ENCODE peak calls at places on chromosomes 16 and 17, in five cellular contexts. D, M, P, X and F are unnamed samples.
A peak's percentile ranks its signal among the peaks of the same experiment; 100 is the strongest.

GRCh38 chr17:65538679-65539529 is 22.5 kb downstream of the AXIN2 start:
- DNase-seq in D (no peak), M (no peak), P (no peak), X (no peak), F (no peak)

GRCh38 chr17:10183931-10184930 is 14.2 kb downstream of the GAS7 start:
- DNase-seq in D (no peak), M (no peak), P (peak; percentile 31), X (no peak), F (no peak)

GRCh38 chr16:50553731-50554360 is 5.7 kb downstream of the NKD1 start:
- DNase-seq in D (no peak), M (no peak), P (no peak), X (no peak), F (no peak)

GRCh38 chr16:67372664-67373063 is 20.6 kb downstream of the TPPP3 start:
- DNase-seq in D (no peak), M (no peak), P (no peak), X (no peak), F (no peak)

GRCh38 chr16:53207810-53208752 is 153.3 kb downstream of the CHD9 start:
- DNase-seq in D (peak; percentile 84), M (peak; percentile 28), P (peak; percentile 65), X (no peak), F (peak; percentile 68)

GRCh38 chr17:51154176-51154575 is 817 bp downstream of the NME1 start:
- DNase-seq in D (no peak), M (no peak), P (no peak), X (no peak), F (no peak)

GRCh38 chr17:74101527-74101926 is 102.0 kb upstream of the RPL38 start:
- DNase-seq in D (no peak), M (no peak), P (no peak), X (no peak), F (no peak)

GRCh38 chr17:80832266-80832676 is 159.4 kb upstream of the CHMP6 start:
- DNase-seq in D (peak; percentile 55), M (peak; percentile 66), P (peak; percentile 93), X (no peak), F (peak; percentile 63)

GRCh38 chr16:27374231-27374793 is 27.7 kb upstream of the IL21R start:
- DNase-seq in D (no peak), M (no peak), P (no peak), X (no peak), F (no peak)

GRCh38 chr17:49913226-49914095 is 55.5 kb upstream of the DLX4 start:
- DNase-seq in D (peak; percentile 81), M (no peak), P (no peak), X (no peak), F (peak; percentile 92)

GRCh38 chr16:56869513-56870270 is 4.7 kb downstream of the SLC12A3 start:
- DNase-seq in D (peak; percentile 66), M (no peak), P (peak; percentile 27), X (no peak), F (peak; percentile 59)

GRCh38 chr17:81003711-81004335 is 12.2 kb downstream of the CHMP6 start:
- DNase-seq in D (no peak), M (no peak), P (no peak), X (no peak), F (no peak)

GRCh38 chr17:35052780-35053179 is 10.7 kb downstream of the RFFL start:
- DNase-seq in D (no peak), M (no peak), P (no peak), X (no peak), F (no peak)

GRCh38 chr16:56789360-56789759 is 59.4 kb downstream of the NUP93 start:
- DNase-seq in D (peak; percentile 41), M (no peak), P (peak; percentile 67), X (no peak), F (peak; percentile 58)

GRCh38 chr17:78925662-78926555 is 722 bp upstream of the TIMP2 start:
- DNase-seq in D (no peak), M (peak; percentile 87), P (no peak), X (no peak), F (peak; percentile 93)

GRCh38 chr17:1996243-1997145 is 28.6 kb downstream of the RTN4RL1 start:
- DNase-seq in D (no peak), M (no peak), P (no peak), X (no peak), F (no peak)

GRCh38 chr17:31524926-31525800 is 133.7 kb downstream of the RAB11FIP4 start:
- DNase-seq in D (peak; percentile 96), M (peak; percentile 81), P (peak; percentile 82), X (peak; percentile 82), F (peak; percentile 81)

GRCh38 chr16:69861276-69862030 is 89.7 kb upstream of the CLEC18A start:
- DNase-seq in D (no peak), M (peak; percentile 57), P (no peak), X (no peak), F (no peak)

GRCh38 chr16:4370570-4371480 is 823 bp upstream of the VASN start:
- DNase-seq in D (no peak), M (peak; percentile 89), P (peak; percentile 63), X (no peak), F (peak; percentile 90)

GRCh38 chr17:29003289-29003688 is 2.5 kb downstream of the SEZ6 start:
- DNase-seq in D (no peak), M (no peak), P (no peak), X (no peak), F (no peak)

GRCh38 chr16:969508-970378 is 1.0 kb downstream of the LMF1 start:
- DNase-seq in D (no peak), M (peak; percentile 60), P (no peak), X (no peak), F (peak; percentile 55)

GRCh38 chr17:82063424-82064415 is 1.9 kb downstream of the DUS1L start:
- DNase-seq in D (no peak), M (no peak), P (no peak), X (no peak), F (no peak)
- H3K4me3 ChIP-seq in D (peak overlapping the region; percentile 94), M (no peak overlapping the region), P (no peak overlapping the region), X (no peak overlapping the region), F (peak overlapping the region; percentile 93)

GRCh38 chr16:13038591-13038990 is 137.2 kb downstream of the SHISA9 start:
- DNase-seq in D (no peak), M (no peak), P (no peak), X (no peak), F (no peak)

GRCh38 chr16:13041180-13041579 is 139.8 kb downstream of the SHISA9 start:
- DNase-seq in D (no peak), M (no peak), P (peak; percentile 35), X (no peak), F (no peak)

GRCh38 chr16:13042291-13042690 is 140.9 kb downstream of the SHISA9 start:
- DNase-seq in D (no peak), M (no peak), P (no peak), X (no peak), F (no peak)

GRCh38 chr16:13041646-13042045 is 140.2 kb downstream of the SHISA9 start:
- DNase-seq in D (no peak), M (no peak), P (peak; percentile 24), X (no peak), F (no peak)

DNA sequence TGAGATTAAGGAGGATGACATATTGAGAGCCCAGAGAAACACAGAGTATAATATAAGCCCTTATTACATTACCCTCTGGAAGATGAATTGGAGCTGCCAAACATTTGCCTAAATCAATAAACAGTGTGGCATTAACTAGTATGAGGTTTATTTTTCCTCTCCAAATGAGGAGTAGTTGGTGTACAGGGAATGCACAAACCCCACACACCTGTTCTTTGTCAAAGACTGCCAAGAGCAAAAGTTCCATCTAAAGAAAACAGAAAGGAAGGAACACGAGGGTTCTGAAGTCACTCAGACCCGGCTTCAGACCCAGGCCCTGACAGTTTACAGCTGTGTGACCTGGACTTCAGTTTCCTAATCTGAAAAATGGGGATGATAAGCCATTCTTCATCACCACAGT is 138.1 kb downstream of the SHISA9 start:
- DNase-seq in D (no peak), M (no peak), P (no peak), X (no peak), F (no peak)
- H3K4me3 ChIP-seq in D (no peak overlapping the region), M (no peak overlapping the region), P (no peak overlapping the region), X (no peak overlapping the region), F (no peak overlapping the region)

GRCh38 chr17:45676695-45677094 is 107.4 kb upstream of the CRHR1 start:
- DNase-seq in D (no peak), M (no peak), P (no peak), X (no peak), F (no peak)

GRCh38 chr17:45675012-45675411 is 109.1 kb upstream of the CRHR1 start:
- DNase-seq in D (no peak), M (no peak), P (no peak), X (no peak), F (no peak)

GRCh38 chr17:45675892-45676291 is 108.2 kb upstream of the CRHR1 start:
- DNase-seq in D (no peak), M (no peak), P (no peak), X (no peak), F (no peak)

GRCh38 chr17:45672301-45672700 is 111.8 kb upstream of the CRHR1 start:
- DNase-seq in D (no peak), M (no peak), P (no peak), X (no peak), F (no peak)

DNA sequence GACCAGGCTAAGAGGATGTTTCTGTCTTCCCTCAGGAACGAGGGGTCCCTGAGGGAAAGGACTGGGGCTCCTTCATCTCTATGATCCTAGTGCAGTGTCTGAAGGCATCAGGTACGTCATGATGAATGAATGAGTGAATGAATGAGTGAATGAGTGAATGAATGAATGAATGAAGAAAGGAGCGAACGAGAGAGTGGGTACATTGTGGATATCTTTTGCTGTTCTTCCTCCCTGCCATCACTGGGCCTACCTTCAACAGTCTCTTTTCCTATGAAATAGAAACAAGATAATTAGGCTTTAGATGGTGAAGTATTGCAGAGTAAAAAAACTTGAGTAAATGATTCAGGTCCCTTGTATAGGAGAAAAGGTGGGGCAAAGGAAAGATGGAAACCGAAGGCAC is 111.3 kb upstream of the CRHR1 start:
- DNase-seq in D (no peak), M (no peak), P (no peak), X (no peak), F (no peak)
- H3K4me3 ChIP-seq in D (no peak overlapping the region), M (no peak overlapping the region), P (no peak overlapping the region), X (no peak overlapping the region), F (no peak overlapping the region)

GRCh38 chr17:56292010-56292409 is 138.7 kb downstream of the ANKFN1 start:
- DNase-seq in D (no peak), M (no peak), P (no peak), X (no peak), F (peak; percentile 82)

GRCh38 chr17:56289321-56289720 is 136.0 kb downstream of the ANKFN1 start:
- DNase-seq in D (no peak), M (no peak), P (no peak), X (no peak), F (peak; percentile 54)

GRCh38 chr17:56292628-56293027 is 139.4 kb downstream of the ANKFN1 start:
- DNase-seq in D (no peak), M (no peak), P (no peak), X (no peak), F (peak; percentile 12)

GRCh38 chr17:56291226-56291805 is 138.0 kb downstream of the ANKFN1 start:
- DNase-seq in D (no peak), M (no peak), P (no peak), X (no peak), F (peak; percentile 83)

DNA sequence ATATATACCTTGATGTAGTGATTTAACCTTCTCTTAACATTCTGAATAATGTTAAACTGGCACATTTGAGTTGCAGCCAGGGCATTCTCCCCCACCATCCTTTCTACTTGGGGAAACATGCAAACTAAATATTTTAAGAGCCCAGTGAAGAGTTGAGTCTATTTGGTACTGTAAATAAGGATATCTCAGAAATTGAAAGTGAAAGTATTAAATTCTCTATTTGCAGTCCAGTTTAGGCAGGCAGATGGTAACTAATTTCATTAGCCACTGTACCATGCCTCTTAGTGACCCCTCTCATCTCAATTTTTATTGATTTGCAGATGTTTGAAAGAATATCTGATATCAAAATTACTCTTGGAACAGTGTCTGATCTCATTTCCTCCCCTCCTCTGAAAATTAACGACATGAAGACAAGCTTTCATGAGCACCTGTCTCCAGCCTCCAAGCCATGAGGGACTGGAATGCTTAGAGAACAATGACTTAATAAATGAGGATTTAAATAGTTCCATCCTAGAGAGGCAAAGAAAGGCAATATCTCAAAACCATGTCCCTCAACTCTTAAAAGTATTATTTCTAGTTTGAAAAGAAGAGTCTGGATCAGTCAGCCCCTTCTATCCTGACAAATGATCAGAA is 137.3 kb downstream of the ANKFN1 start:
- DNase-seq in D (no peak), M (no peak), P (no peak), X (no peak), F (no peak)
- H3K4me3 ChIP-seq in D (peak overlapping the region; percentile 22), M (no peak overlapping the region), P (no peak overlapping the region), X (peak overlapping the region; percentile 17), F (peak overlapping the region; percentile 17)